ENCODE peak calls at places on chromosomes 11 and 22, in four cellular contexts. O is hepatocyte, P is lower lobe of right lung, Q is HCT116. F is an unnamed sample.
A peak's percentile ranks its signal among the peaks of the same experiment; 100 is the strongest.

GRCh38 chr11:130000552-130001176 is 2.0 kb downstream of the PRDM10 start:
- DNase-seq in O (peak; percentile 38), P (no peak), Q (no peak), F (no peak)

GRCh38 chr22:45830531-45831245 is 146.3 kb downstream of the WNT7B start:
- DNase-seq in O (no peak), P (no peak), Q (no peak), F (no peak)

GRCh38 chr22:47777426-47777825 is 1015.0 kb downstream of the TBC1D22A start:
- DNase-seq in O (no peak), P (no peak), Q (no peak), F (no peak)

GRCh38 chr22:35103756-35104155 is 37.8 kb downstream of the ISX start:
- DNase-seq in O (peak; percentile 44), P (no peak), Q (no peak), F (no peak)

GRCh38 chr11:86183694-86184093 is 60.9 kb upstream of the EED start:
- DNase-seq in O (peak; percentile 59), P (no peak), Q (no peak), F (peak; percentile 6)

GRCh38 chr11:22461626-22462025 is 123.4 kb downstream of the SLC17A6 start:
- DNase-seq in O (no peak), P (no peak), Q (no peak), F (no peak)

GRCh38 chr11:112822478-112823274 is 138.5 kb upstream of the NCAM1 start:
- DNase-seq in O (peak; percentile 36), P (no peak), Q (no peak), F (peak; percentile 9)

GRCh38 chr11:126645206-126645605 is 289.7 kb downstream of the ST3GAL4 start:
- DNase-seq in O (no peak), P (no peak), Q (no peak), F (no peak)

GRCh38 chr11:12827929-12828812 is 153.9 kb downstream of the TEAD1 start:
- DNase-seq in O (peak; percentile 67), P (no peak), Q (no peak), F (peak; percentile 47)

GRCh38 chr11:120306519-120307242 is 18.4 kb upstream of the TLCD5 start:
- DNase-seq in O (peak; percentile 81), P (no peak), Q (peak; percentile 70), F (peak; percentile 72)
- TF ChIP-seq CTCF in O (peak; percentile 30), P (no peak), Q (peak; percentile 77), F (peak; percentile 25)

GRCh38 chr11:44605068-44605708 is 39.7 kb downstream of the CD82 start:
- DNase-seq in O (no peak), P (no peak), Q (no peak), F (no peak)
- TF ChIP-seq CTCF in O (no peak), P (no peak), Q (no peak), F (no peak)

GRCh38 chr22:17164392-17165024 is 5.4 kb upstream of the HDHD5 start:
- DNase-seq in O (no peak), P (no peak), Q (peak; percentile 37), F (no peak)
- TF ChIP-seq CTCF in O (peak; percentile 2), P (peak; percentile 10), Q (peak; percentile 47), F (no peak)

DNA sequence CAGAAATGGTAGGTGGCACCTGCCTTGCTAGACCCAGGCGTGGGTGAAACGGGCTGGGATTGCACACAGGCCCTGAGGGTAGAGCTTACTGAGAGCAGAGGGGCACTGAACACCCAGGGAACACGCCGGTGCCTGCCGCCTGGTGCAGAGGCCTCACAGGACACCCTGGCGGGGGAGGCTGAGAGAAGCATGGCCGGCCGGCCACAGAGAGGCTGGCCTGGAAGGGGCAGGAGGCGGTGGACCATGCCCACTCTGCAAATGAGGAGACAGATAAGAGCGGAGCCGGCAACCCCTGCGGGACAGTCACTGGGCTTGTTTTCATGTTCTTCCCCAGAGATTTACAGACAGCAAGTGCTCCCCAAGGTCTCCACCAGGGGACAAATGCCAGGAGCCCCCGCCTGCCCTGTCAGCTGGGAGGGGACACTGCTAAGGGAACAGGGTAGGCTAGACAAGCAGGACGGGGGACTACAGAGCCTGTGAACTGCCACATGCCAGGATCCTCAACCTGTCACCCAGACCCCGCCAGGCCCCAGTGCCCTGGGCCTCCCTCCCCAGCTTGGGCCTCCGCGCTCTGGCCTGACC is 38.5 kb upstream of the TCF20 start:
- DNase-seq in O (no peak), P (no peak), Q (no peak), F (no peak)
- TF ChIP-seq CTCF in O (no peak), P (no peak), Q (peak; percentile 10), F (no peak)

GRCh38 chr22:38824587-38824986 is 19.2 kb downstream of the NPTXR start:
- DNase-seq in O (peak; percentile 92), P (peak; percentile 60), Q (no peak), F (peak; percentile 76)
- TF ChIP-seq CTCF in O (peak; percentile 43), P (peak; percentile 28), Q (peak; percentile 76), F (peak; percentile 47)